ENCODE peak calls at places on chromosomes 13 and 19, in nine cellular contexts. S is NCI-H1105 treated with DMSO at 0.1 percent for 48 hours; X is activated CD4-positive, CD25-positive, alpha-beta regulatory T cell treated with anti-CD3 and anti-CD28 coated beads, Interleukin-2, amount 50 U/mL, for 16 hours; N is stomach; D is lower lobe of right lung; J is IMR-90; P is stimulated activated CD4-positive, alpha-beta T cell treated with anti-CD3 and anti-CD28 coated beads, Interleukin-4, amount 100 ng/mL, for 4 hours; K is T-helper 9 cell; R is PC-3. W is an unnamed sample.

GRCh38 chr13:76339649-76340048 is 546.6 kb downstream of the KCTD12 start:
- DNase-seq in S (no peak), X (no peak), N (no peak), D (no peak), J (no peak), P (no peak), K (no peak), R (no peak), W (no peak)

GRCh38 chr19:4338441-4339350 is at the start of gene STAP2:
- DNase-seq in S (no peak), X (no peak), N (peak; percentile 77), D (peak; percentile 72), J (no peak), P (no peak), K (no peak), R (peak; percentile 77), W (peak; percentile 31)

GRCh38 chr13:26888632-26889031 is 128.0 kb upstream of the GPR12 start:
- DNase-seq in S (no peak), X (no peak), N (no peak), D (no peak), J (no peak), P (no peak), K (no peak), R (no peak), W (no peak)

GRCh38 chr19:36418287-36419001 is at the start of gene ZFP82:
- DNase-seq in S (peak; percentile 80), X (peak; percentile 54), N (peak; percentile 58), D (peak; percentile 83), J (peak; percentile 68), P (peak; percentile 73), K (peak; percentile 48), R (peak; percentile 25), W (peak; percentile 69)

GRCh38 chr13:53126803-53127202 is 98.2 kb downstream of the OLFM4 start:
- DNase-seq in S (no peak), X (no peak), N (no peak), D (no peak), J (peak; percentile 65), P (no peak), K (no peak), R (no peak), W (no peak)

GRCh38 chr13:43493496-43494000 is 293.2 kb downstream of the ENOX1 start:
- DNase-seq in S (no peak), X (no peak), N (no peak), D (no peak), J (no peak), P (no peak), K (no peak), R (no peak), W (no peak)

GRCh38 chr13:104318121-104318520 is 1251.9 kb upstream of the SLC10A2 start:
- DNase-seq in S (peak; percentile 40), X (no peak), N (no peak), D (no peak), J (peak; percentile 49), P (no peak), K (no peak), R (peak; percentile 38), W (no peak)

GRCh38 chr19:1648156-1648925 is 4.1 kb downstream of the TCF3 start:
- DNase-seq in S (no peak), X (no peak), N (no peak), D (no peak), J (no peak), P (no peak), K (no peak), R (no peak), W (no peak)

GRCh38 chr13:32530841-32531253 is 7.7 kb downstream of the N4BP2L2 start:
- DNase-seq in S (no peak), X (no peak), N (no peak), D (no peak), J (peak; percentile 83), P (no peak), K (no peak), R (no peak), W (no peak)

GRCh38 chr19:19459099-19459498 is 53.6 kb downstream of the GATAD2A start:
- DNase-seq in S (no peak), X (no peak), N (no peak), D (no peak), J (peak; percentile 73), P (no peak), K (no peak), R (no peak), W (no peak)

GRCh38 chr19:49808762-49809154 is 4.3 kb downstream of the FUZ start:
- DNase-seq in S (peak; percentile 92), X (peak; percentile 66), N (peak; percentile 96), D (peak; percentile 94), J (peak; percentile 71), P (peak; percentile 78), K (peak; percentile 91), R (peak; percentile 79), W (peak; percentile 82)

GRCh38 chr13:112893570-112894422 is 75.2 kb upstream of the MCF2L start:
- DNase-seq in S (peak; percentile 79), X (no peak), N (peak; percentile 69), D (peak; percentile 58), J (peak; percentile 21), P (peak; percentile 19), K (no peak), R (peak; percentile 19), W (no peak)

GRCh38 chr13:52949744-52950143 is 78.9 kb upstream of the OLFM4 start:
- DNase-seq in S (no peak), X (no peak), N (no peak), D (no peak), J (no peak), P (no peak), K (no peak), R (no peak), W (no peak)

GRCh38 chr19:2867025-2867991 is at the start of gene ZNF556:
- DNase-seq in S (no peak), X (no peak), N (no peak), D (no peak), J (no peak), P (no peak), K (no peak), R (peak; percentile 25), W (no peak)

GRCh38 chr13:48222358-48223015 is 10.5 kb upstream of the ITM2B start:
- DNase-seq in S (no peak), X (no peak), N (no peak), D (peak; percentile 73), J (peak; percentile 42), P (no peak), K (no peak), R (no peak), W (no peak)

GRCh38 chr13:52162279-52163101 is 3.1 kb upstream of the NEK3 start:
- DNase-seq in S (no peak), X (no peak), N (no peak), D (no peak), J (peak; percentile 70), P (no peak), K (no peak), R (peak; percentile 52), W (no peak)

GRCh38 chr19:9148687-9149086 is 8.5 kb downstream of the ZNF317 start:
- DNase-seq in S (no peak), X (no peak), N (no peak), D (no peak), J (no peak), P (no peak), K (no peak), R (no peak), W (no peak)

GRCh38 chr13:47215741-47216140 is 318.9 kb upstream of the HTR2A start:
- DNase-seq in S (no peak), X (no peak), N (no peak), D (no peak), J (peak; percentile 87), P (no peak), K (no peak), R (peak; percentile 86), W (no peak)

GRCh38 chr13:73300718-73301425 is 242.1 kb downstream of the KLF5 start:
- DNase-seq in S (no peak), X (no peak), N (no peak), D (no peak), J (no peak), P (no peak), K (no peak), R (no peak), W (no peak)

GRCh38 chr13:95137096-95137495 is 164.2 kb downstream of the ABCC4 start:
- DNase-seq in S (no peak), X (no peak), N (no peak), D (no peak), J (peak; percentile 42), P (no peak), K (no peak), R (peak; percentile 37), W (no peak)